ENCODE peak calls at places on chromosomes 6 and 20, in four cellular contexts. One of them, this sample, is unnamed.

GRCh38 chr6:41367700-41368099 is 32.3 kb downstream of the NCR2 start:
- DNase-seq in endodermal cell: peak; percentile 93
- DNase-seq in ACHN: peak; percentile 57
- DNase-seq in hepatocyte: peak; percentile 87
- DNase-seq in this sample: peak; percentile 35

GRCh38 chr20:58144071-58144470 is 84.4 kb downstream of the ANKRD60 start:
- DNase-seq in endodermal cell: no peak
- DNase-seq in ACHN: no peak
- DNase-seq in hepatocyte: no peak
- DNase-seq in this sample: no peak

GRCh38 chr6:73655341-73655917 is 1.6 kb upstream of the SLC17A5 start:
- DNase-seq in endodermal cell: no peak
- DNase-seq in ACHN: no peak
- DNase-seq in hepatocyte: no peak
- DNase-seq in this sample: no peak

GRCh38 chr20:9518776-9519175 is 4.4 kb downstream of the LAMP5 start:
- DNase-seq in endodermal cell: peak; percentile 86
- DNase-seq in ACHN: no peak
- DNase-seq in hepatocyte: no peak
- DNase-seq in this sample: no peak

GRCh38 chr20:19785173-19785799 is 27.2 kb downstream of the RIN2 start:
- DNase-seq in endodermal cell: no peak
- DNase-seq in ACHN: peak; percentile 12
- DNase-seq in hepatocyte: no peak
- DNase-seq in this sample: no peak

GRCh38 chr20:8933391-8933807 is 135.5 kb upstream of the PLCB4 start:
- DNase-seq in endodermal cell: peak; percentile 61
- DNase-seq in ACHN: no peak
- DNase-seq in hepatocyte: no peak
- DNase-seq in this sample: no peak

GRCh38 chr6:3350252-3350826 is 91.6 kb downstream of the PSMG4 start:
- DNase-seq in endodermal cell: no peak
- DNase-seq in ACHN: no peak
- DNase-seq in hepatocyte: no peak
- DNase-seq in this sample: no peak

GRCh38 chr6:2841264-2842138 is at the start of gene SERPINB1:
- DNase-seq in endodermal cell: peak; percentile 95
- DNase-seq in ACHN: peak; percentile 77
- DNase-seq in hepatocyte: peak; percentile 94
- DNase-seq in this sample: peak; percentile 92

GRCh38 chr20:59037386-59037785 is 5.2 kb downstream of the PRELID3B start:
- DNase-seq in endodermal cell: no peak
- DNase-seq in ACHN: no peak
- DNase-seq in hepatocyte: no peak
- DNase-seq in this sample: no peak

GRCh38 chr6:45697605-45698004 is 318.1 kb downstream of the CLIC5 start:
- DNase-seq in endodermal cell: no peak
- DNase-seq in ACHN: peak; percentile 97
- DNase-seq in hepatocyte: peak; percentile 61
- DNase-seq in this sample: no peak

GRCh38 chr6:43887340-43887858 is 117.4 kb downstream of the VEGFA start:
- DNase-seq in endodermal cell: no peak
- DNase-seq in ACHN: no peak
- DNase-seq in hepatocyte: no peak
- DNase-seq in this sample: peak; percentile 23

GRCh38 chr20:44212792-44213191 is 2.2 kb upstream of the OSER1 start:
- DNase-seq in endodermal cell: no peak
- DNase-seq in ACHN: no peak
- DNase-seq in hepatocyte: no peak
- DNase-seq in this sample: no peak

GRCh38 chr6:152846825-152847224 is 96.2 kb downstream of the VIP start:
- DNase-seq in endodermal cell: no peak
- DNase-seq in ACHN: no peak
- DNase-seq in hepatocyte: no peak
- DNase-seq in this sample: peak; percentile 11

GRCh38 chr20:33839591-33839990 is 28.4 kb downstream of the CHMP4B start:
- DNase-seq in endodermal cell: no peak
- DNase-seq in ACHN: no peak
- DNase-seq in hepatocyte: no peak
- DNase-seq in this sample: peak; percentile 92

GRCh38 chr6:90484903-90485302 is 102.0 kb downstream of the MAP3K7 start:
- DNase-seq in endodermal cell: peak; percentile 64
- DNase-seq in ACHN: no peak
- DNase-seq in hepatocyte: no peak
- DNase-seq in this sample: no peak

GRCh38 chr20:37408202-37408929 is 62.4 kb downstream of the SRC start:
- DNase-seq in endodermal cell: peak; percentile 47
- DNase-seq in ACHN: no peak
- DNase-seq in hepatocyte: no peak
- DNase-seq in this sample: no peak

GRCh38 chr6:146913842-146914562 is 290.2 kb upstream of the STXBP5 start:
- DNase-seq in endodermal cell: peak; percentile 93
- DNase-seq in ACHN: peak; percentile 98
- DNase-seq in hepatocyte: peak; percentile 91
- DNase-seq in this sample: peak; percentile 52

GRCh38 chr6:80366721-80367120 is 260.2 kb downstream of the BCKDHB start:
- DNase-seq in endodermal cell: no peak
- DNase-seq in ACHN: no peak
- DNase-seq in hepatocyte: peak; percentile 38
- DNase-seq in this sample: peak; percentile 19

GRCh38 chr6:159117031-159117430 is 52.2 kb upstream of the FNDC1 start:
- DNase-seq in endodermal cell: no peak
- DNase-seq in ACHN: no peak
- DNase-seq in hepatocyte: no peak
- DNase-seq in this sample: no peak

GRCh38 chr20:36950432-36951197 is 893 bp downstream of the SAMHD1 start:
- DNase-seq in endodermal cell: peak; percentile 76
- DNase-seq in ACHN: peak; percentile 56
- DNase-seq in hepatocyte: peak; percentile 16
- DNase-seq in this sample: peak; percentile 24

GRCh38 chr6:9168669-9169068 is 733.3 kb upstream of the SLC35B3 start:
- DNase-seq in endodermal cell: no peak
- DNase-seq in ACHN: no peak
- DNase-seq in hepatocyte: no peak
- DNase-seq in this sample: no peak

GRCh38 chr6:41651962-41652657 is 13.8 kb downstream of the MDFI start:
- DNase-seq in endodermal cell: no peak
- DNase-seq in ACHN: no peak
- DNase-seq in hepatocyte: no peak
- DNase-seq in this sample: no peak